ENCODE peak calls at places on chromosomes 3 and 15, in ten cellular contexts. X is H9, N is endothelial cell, J is mesothelial cell of epicardium, S is HFF-Myc, C is spleen, D is neural crest cell, I is adrenal gland, P is retinal pigment epithelial cell, E is cardiac fibroblast. R is an unnamed sample.
A peak's percentile ranks its signal among the peaks of the same experiment; 100 is the strongest.

GRCh38 chr3:161415506-161416231 is 44.4 kb upstream of the SPTSSB start:
- DNase-seq in J (no peak), C (no peak), P (peak; percentile 66), E (peak; percentile 94), S (peak; percentile 59), I (no peak), D (no peak), N (no peak), X (no peak), R (no peak)

GRCh38 chr3:40366203-40367162 is 20.5 kb upstream of the ENTPD3 start:
- DNase-seq in E (no peak), D (no peak), I (no peak), X (no peak), S (no peak), J (no peak), N (no peak), C (no peak), P (no peak), R (no peak)

GRCh38 chr15:65049418-65049840 is 4.2 kb downstream of the SLC51B start:
- DNase-seq in S (peak; percentile 93), I (peak; percentile 94), J (peak; percentile 80), C (peak; percentile 94), E (peak; percentile 94), D (peak; percentile 85), P (no peak), N (peak; percentile 86), X (peak; percentile 95), R (peak; percentile 95)

GRCh38 chr15:75672646-75673425 is 25.1 kb downstream of the SNX33 start:
- DNase-seq in I (no peak), C (no peak), P (peak; percentile 94), D (no peak), S (no peak), J (peak; percentile 56), X (no peak), E (peak; percentile 67), N (no peak), R (no peak)

GRCh38 chr15:67148196-67148701 is 82.8 kb downstream of the SMAD3 start:
- DNase-seq in C (no peak), P (no peak), I (no peak), X (no peak), E (peak; percentile 77), J (no peak), N (no peak), S (no peak), D (no peak), R (no peak)

GRCh38 chr3:169662215-169663070 is 1.1 kb downstream of the MECOM start:
- DNase-seq in D (peak; percentile 79), S (no peak), N (peak; percentile 89), P (no peak), C (peak; percentile 88), I (peak; percentile 37), E (peak; percentile 69), J (peak; percentile 84), X (peak; percentile 85), R (peak; percentile 96)

GRCh38 chr3:53411371-53411770 is 64.0 kb upstream of the DCP1A start:
- DNase-seq in N (no peak), D (no peak), E (no peak), J (no peak), I (no peak), X (no peak), S (no peak), C (no peak), P (no peak), R (no peak)

GRCh38 chr3:46693038-46693896 is at the start of gene ALS2CL:
- DNase-seq in E (no peak), S (no peak), D (peak; percentile 31), X (peak; percentile 77), J (peak; percentile 57), C (peak; percentile 92), I (peak; percentile 55), N (peak; percentile 56), P (no peak), R (peak; percentile 90)

DNA sequence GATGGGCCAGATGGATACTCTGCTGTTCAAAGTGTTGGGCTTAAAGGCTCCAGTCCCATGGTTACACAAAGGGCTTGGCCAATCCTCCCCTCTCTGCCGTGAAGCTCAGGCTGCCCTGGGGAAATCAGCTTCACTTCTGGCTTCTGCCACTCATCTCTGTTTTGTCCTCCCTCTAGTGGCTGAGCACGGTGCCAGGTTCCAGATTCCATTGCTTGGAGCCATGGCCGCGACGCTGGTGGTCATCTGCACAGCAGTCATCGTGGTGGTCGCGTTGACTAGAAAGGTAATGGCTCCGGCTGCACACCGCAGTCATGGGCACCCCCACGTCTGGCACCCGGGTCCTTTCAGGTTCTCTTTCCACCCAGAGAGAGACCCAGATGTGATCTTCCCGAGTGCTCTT is 5.6 kb downstream of the TIGIT start:
- DNase-seq in S (peak; percentile 5), X (peak; percentile 68), D (peak; percentile 29), E (peak; percentile 39), P (no peak), C (no peak), N (peak; percentile 30), I (peak; percentile 14), J (no peak), R (no peak)
- TF ChIP-seq CTCF in S (peak; percentile 53), X (peak; percentile 70), D (peak; percentile 51), E (peak; percentile 62), P (peak; percentile 52), C (no peak), N (peak; percentile 38), I (no peak), J (peak; percentile 17), R (peak; percentile 20)

GRCh38 chr3:52372822-52373504 is 56.8 kb downstream of the DNAH1 start:
- DNase-seq in J (no peak), D (peak; percentile 28), X (peak; percentile 72), N (peak; percentile 43), C (peak; percentile 89), E (no peak), P (no peak), I (no peak), S (no peak), R (no peak)

GRCh38 chr3:52379610-52380009 is 63.5 kb downstream of the DNAH1 start:
- DNase-seq in J (no peak), D (no peak), I (no peak), X (no peak), P (no peak), E (no peak), C (no peak), N (no peak), S (no peak), R (no peak)

GRCh38 chr3:52380023-52380422 is 63.9 kb downstream of the DNAH1 start:
- DNase-seq in C (no peak), E (no peak), D (no peak), J (no peak), X (no peak), I (no peak), N (no peak), P (no peak), S (no peak), R (no peak)

GRCh38 chr3:52373676-52374075 is 57.6 kb downstream of the DNAH1 start:
- DNase-seq in C (no peak), S (no peak), X (no peak), D (no peak), E (no peak), J (no peak), N (no peak), P (no peak), I (no peak), R (no peak)

DNA sequence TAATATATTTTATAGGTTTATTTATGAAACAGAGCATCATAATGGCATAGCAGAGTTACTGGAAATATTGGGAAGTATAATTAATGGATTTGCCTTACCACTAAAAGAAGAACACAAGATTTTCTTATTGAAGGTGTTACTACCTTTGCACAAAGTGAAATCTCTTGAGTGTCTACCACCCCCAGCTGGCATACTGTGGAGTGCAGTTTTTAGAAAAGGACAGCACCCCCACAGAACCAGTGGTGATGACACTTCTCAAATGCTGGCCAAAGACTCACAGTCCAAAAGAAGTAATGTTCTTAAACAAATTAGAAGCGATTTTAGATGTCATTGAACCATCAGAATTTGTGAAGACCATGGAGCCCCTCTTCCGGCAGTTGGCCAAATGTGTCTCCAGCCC is 58.1 kb downstream of the DNAH1 start:
- DNase-seq in E (no peak), D (no peak), P (no peak), I (no peak), X (no peak), J (no peak), S (no peak), N (no peak), C (no peak), R (no peak)
- TF ChIP-seq CTCF in E (peak; percentile 3), D (no peak), P (no peak), I (no peak), X (peak; percentile 20), J (no peak), S (no peak), N (no peak), C (no peak), R (no peak)

GRCh38 chr3:100370751-100371150 is 30.1 kb downstream of the TOMM70 start:
- DNase-seq in C (no peak), X (no peak), I (no peak), S (no peak), N (no peak), J (no peak), E (peak; percentile 24), D (no peak), P (no peak), R (no peak)

GRCh38 chr3:100361897-100362296 is 27.3 kb downstream of the NIT2 start:
- DNase-seq in S (no peak), D (no peak), I (no peak), J (no peak), C (no peak), N (no peak), E (no peak), X (no peak), P (no peak), R (no peak)

GRCh38 chr3:100364421-100364820 is 29.9 kb downstream of the NIT2 start:
- DNase-seq in C (no peak), P (no peak), I (no peak), D (no peak), J (no peak), E (no peak), S (no peak), X (no peak), N (no peak), R (no peak)

GRCh38 chr3:100368421-100368820 is 32.5 kb downstream of the TOMM70 start:
- DNase-seq in P (no peak), N (no peak), D (no peak), J (no peak), C (no peak), E (peak; percentile 21), S (no peak), X (no peak), I (no peak), R (no peak)

DNA sequence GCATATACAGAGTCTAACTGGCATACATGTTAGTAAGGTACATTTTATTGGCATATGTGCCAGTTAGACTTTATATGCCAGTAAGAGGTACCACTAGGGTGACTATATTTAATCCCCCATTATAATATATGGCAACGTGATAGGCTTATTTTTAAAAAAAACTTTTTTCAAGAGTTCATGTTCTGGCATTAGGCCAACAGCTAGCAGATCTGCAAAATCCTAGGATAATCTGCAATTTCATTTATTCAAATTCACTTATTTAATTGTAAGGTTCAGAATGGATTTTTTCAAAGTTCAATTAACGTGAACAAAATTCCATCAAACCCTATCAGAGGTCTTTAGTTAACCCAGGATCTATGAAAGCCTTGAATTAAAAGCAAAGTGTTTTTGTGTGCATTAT is 31.9 kb downstream of the NIT2 start:
- DNase-seq in P (no peak), S (no peak), C (no peak), E (no peak), J (no peak), D (no peak), N (no peak), I (no peak), X (no peak), R (no peak)
- TF ChIP-seq CTCF in P (no peak), S (no peak), C (no peak), E (no peak), J (no peak), D (no peak), N (no peak), I (no peak), X (no peak), R (no peak)

DNA sequence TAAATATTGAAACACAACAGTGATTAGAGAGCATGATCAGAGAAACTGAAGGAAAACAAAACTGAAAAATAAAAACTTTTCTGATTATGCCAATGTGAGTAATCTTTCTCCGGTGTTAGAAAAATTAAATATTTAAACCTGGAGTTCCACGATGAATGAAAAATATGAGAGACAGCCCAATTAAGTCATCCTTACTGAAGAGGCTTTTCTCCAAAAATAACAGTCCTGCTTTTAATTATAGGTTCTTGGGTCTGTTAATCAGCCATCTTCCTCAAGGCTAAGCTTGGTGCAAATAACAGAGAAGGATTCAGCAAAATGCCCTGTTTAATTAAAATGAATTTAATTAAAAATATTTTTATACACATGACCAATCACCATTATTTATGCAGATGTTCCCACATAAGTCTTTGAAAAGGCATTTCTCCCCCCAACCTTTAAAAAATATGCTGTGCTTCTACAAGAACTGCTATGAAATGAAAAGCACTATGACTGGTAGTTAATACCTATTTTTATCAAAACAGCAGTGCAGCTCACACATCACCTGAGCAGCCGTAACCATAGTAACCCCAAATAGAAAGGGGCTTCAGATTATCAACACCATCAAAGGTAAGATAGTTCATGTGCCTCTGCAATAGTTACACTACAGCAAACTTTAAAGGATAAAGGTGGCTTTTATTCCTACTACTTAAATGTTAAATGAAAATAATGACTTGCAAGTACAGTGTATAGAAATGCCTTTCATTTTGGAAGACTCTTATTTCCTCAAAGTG is 175.7 kb downstream of the SLC9A9 start:
- DNase-seq in S (no peak), C (no peak), J (no peak), D (no peak), N (no peak), P (no peak), X (no peak), E (no peak), I (no peak), R (no peak)
- TF ChIP-seq CTCF in S (no peak), C (no peak), J (no peak), D (no peak), N (no peak), P (no peak), X (no peak), E (no peak), I (no peak), R (no peak)